ENCODE peak calls at places on chromosome 4, in six cellular contexts. One of them, this sample, is unnamed.

GRCh38 chr4:39469429-39470077 is 10.7 kb downstream of the LIAS start:
- DNase-seq in AG04449: peak
- DNase-seq in NCI-H510A treated with DMSO at 0.1 percent for 48 hours: peak
- DNase-seq in T-helper 1 cell: no peak
- DNase-seq in CD4-positive, CD25-positive, alpha-beta regulatory T cell: peak
- DNase-seq in CD4-positive, alpha-beta T cell: peak
- DNase-seq in this sample: no peak

GRCh38 chr4:108730579-108730978 is 32.3 kb downstream of the ETNPPL start:
- DNase-seq in AG04449: no peak
- DNase-seq in NCI-H510A treated with DMSO at 0.1 percent for 48 hours: no peak
- DNase-seq in T-helper 1 cell: no peak
- DNase-seq in CD4-positive, CD25-positive, alpha-beta regulatory T cell: no peak
- DNase-seq in CD4-positive, alpha-beta T cell: no peak
- DNase-seq in this sample: no peak

GRCh38 chr4:144667500-144667899 is 21.5 kb downstream of the HHIP start:
- DNase-seq in AG04449: no peak
- DNase-seq in NCI-H510A treated with DMSO at 0.1 percent for 48 hours: no peak
- DNase-seq in T-helper 1 cell: no peak
- DNase-seq in CD4-positive, CD25-positive, alpha-beta regulatory T cell: no peak
- DNase-seq in CD4-positive, alpha-beta T cell: no peak
- DNase-seq in this sample: no peak

GRCh38 chr4:162849922-162850321 is 316.8 kb downstream of the NAF1 start:
- DNase-seq in AG04449: no peak
- DNase-seq in NCI-H510A treated with DMSO at 0.1 percent for 48 hours: no peak
- DNase-seq in T-helper 1 cell: no peak
- DNase-seq in CD4-positive, CD25-positive, alpha-beta regulatory T cell: no peak
- DNase-seq in CD4-positive, alpha-beta T cell: no peak
- DNase-seq in this sample: no peak

GRCh38 chr4:184688447-184688846 is 38.9 kb downstream of the PRIMPOL start:
- DNase-seq in AG04449: peak
- DNase-seq in NCI-H510A treated with DMSO at 0.1 percent for 48 hours: no peak
- DNase-seq in T-helper 1 cell: no peak
- DNase-seq in CD4-positive, CD25-positive, alpha-beta regulatory T cell: no peak
- DNase-seq in CD4-positive, alpha-beta T cell: no peak
- DNase-seq in this sample: no peak

GRCh38 chr4:10320130-10320529 is 137.1 kb downstream of the ZNF518B start:
- DNase-seq in AG04449: no peak
- DNase-seq in NCI-H510A treated with DMSO at 0.1 percent for 48 hours: no peak
- DNase-seq in T-helper 1 cell: no peak
- DNase-seq in CD4-positive, CD25-positive, alpha-beta regulatory T cell: no peak
- DNase-seq in CD4-positive, alpha-beta T cell: no peak
- DNase-seq in this sample: no peak

GRCh38 chr4:1347410-1347864 is 429 bp downstream of the UVSSA start:
- DNase-seq in AG04449: peak
- DNase-seq in NCI-H510A treated with DMSO at 0.1 percent for 48 hours: peak
- DNase-seq in T-helper 1 cell: no peak
- DNase-seq in CD4-positive, CD25-positive, alpha-beta regulatory T cell: peak
- DNase-seq in CD4-positive, alpha-beta T cell: no peak
- DNase-seq in this sample: no peak

GRCh38 chr4:2291705-2292651 is 30.1 kb upstream of the MXD4 start:
- DNase-seq in AG04449: no peak
- DNase-seq in NCI-H510A treated with DMSO at 0.1 percent for 48 hours: no peak
- DNase-seq in T-helper 1 cell: no peak
- DNase-seq in CD4-positive, CD25-positive, alpha-beta regulatory T cell: no peak
- DNase-seq in CD4-positive, alpha-beta T cell: no peak
- DNase-seq in this sample: no peak

GRCh38 chr4:177562859-177563258 is 120.6 kb upstream of the AGA start:
- DNase-seq in AG04449: no peak
- DNase-seq in NCI-H510A treated with DMSO at 0.1 percent for 48 hours: no peak
- DNase-seq in T-helper 1 cell: no peak
- DNase-seq in CD4-positive, CD25-positive, alpha-beta regulatory T cell: no peak
- DNase-seq in CD4-positive, alpha-beta T cell: no peak
- DNase-seq in this sample: no peak

GRCh38 chr4:28558871-28559270 is 1698.2 kb downstream of the STIM2 start:
- DNase-seq in AG04449: no peak
- DNase-seq in NCI-H510A treated with DMSO at 0.1 percent for 48 hours: no peak
- DNase-seq in T-helper 1 cell: no peak
- DNase-seq in CD4-positive, CD25-positive, alpha-beta regulatory T cell: no peak
- DNase-seq in CD4-positive, alpha-beta T cell: no peak
- DNase-seq in this sample: no peak

GRCh38 chr4:77092832-77093800 is 17.3 kb upstream of the CCNI start:
- DNase-seq in AG04449: no peak
- DNase-seq in NCI-H510A treated with DMSO at 0.1 percent for 48 hours: no peak
- DNase-seq in T-helper 1 cell: no peak
- DNase-seq in CD4-positive, CD25-positive, alpha-beta regulatory T cell: no peak
- DNase-seq in CD4-positive, alpha-beta T cell: no peak
- DNase-seq in this sample: no peak

GRCh38 chr4:121030151-121030550 is 42.2 kb downstream of the NDNF start:
- DNase-seq in AG04449: no peak
- DNase-seq in NCI-H510A treated with DMSO at 0.1 percent for 48 hours: no peak
- DNase-seq in T-helper 1 cell: no peak
- DNase-seq in CD4-positive, CD25-positive, alpha-beta regulatory T cell: no peak
- DNase-seq in CD4-positive, alpha-beta T cell: no peak
- DNase-seq in this sample: no peak